ENCODE peak calls at places on chromosomes 2 and 18, in five cellular contexts. One of them, this sample, is unnamed.

GRCh38 chr2:78418041-78418440 is 607.5 kb upstream of the REG3G start:
- DNase-seq in psoas muscle: no peak
- DNase-seq in GM20000: no peak
- DNase-seq in fibroblast of mammary gland: no peak
- DNase-seq in mesothelial cell of epicardium: no peak
- DNase-seq in this sample: peak; percentile 38

GRCh38 chr2:138689705-138690104 is 90.5 kb downstream of the NXPH2 start:
- DNase-seq in GM20000: no peak
- DNase-seq in psoas muscle: no peak
- DNase-seq in fibroblast of mammary gland: no peak
- DNase-seq in mesothelial cell of epicardium: no peak
- DNase-seq in this sample: no peak

GRCh38 chr2:157143901-157144300 is 113.6 kb upstream of the GALNT5 start:
- DNase-seq in GM20000: no peak
- DNase-seq in psoas muscle: no peak
- DNase-seq in mesothelial cell of epicardium: no peak
- DNase-seq in fibroblast of mammary gland: no peak
- DNase-seq in this sample: no peak

GRCh38 chr2:134411828-134412638 is 158.2 kb downstream of the MGAT5 start:
- DNase-seq in mesothelial cell of epicardium: peak; percentile 63
- DNase-seq in psoas muscle: peak; percentile 69
- DNase-seq in fibroblast of mammary gland: peak; percentile 87
- DNase-seq in GM20000: peak; percentile 80
- DNase-seq in this sample: peak; percentile 66

GRCh38 chr2:65782996-65783650 is 350.7 kb upstream of the SPRED2 start:
- DNase-seq in mesothelial cell of epicardium: no peak
- DNase-seq in GM20000: no peak
- DNase-seq in psoas muscle: no peak
- DNase-seq in fibroblast of mammary gland: no peak
- DNase-seq in this sample: peak; percentile 10

GRCh38 chr2:119826370-119826961 is 66.7 kb downstream of the PTPN4 start:
- DNase-seq in fibroblast of mammary gland: peak; percentile 44
- DNase-seq in mesothelial cell of epicardium: no peak
- DNase-seq in psoas muscle: no peak
- DNase-seq in GM20000: peak; percentile 28
- DNase-seq in this sample: peak; percentile 51

GRCh38 chr2:144835634-144836351 is 315.9 kb upstream of the ZEB2 start:
- DNase-seq in mesothelial cell of epicardium: no peak
- DNase-seq in fibroblast of mammary gland: peak; percentile 46
- DNase-seq in GM20000: no peak
- DNase-seq in psoas muscle: no peak
- DNase-seq in this sample: peak; percentile 59

GRCh38 chr2:160322320-160322719 is 122.2 kb upstream of the ITGB6 start:
- DNase-seq in mesothelial cell of epicardium: no peak
- DNase-seq in fibroblast of mammary gland: no peak
- DNase-seq in GM20000: no peak
- DNase-seq in psoas muscle: no peak
- DNase-seq in this sample: no peak

GRCh38 chr2:142629193-142629592 is 248.3 kb upstream of the KYNU start:
- DNase-seq in mesothelial cell of epicardium: no peak
- DNase-seq in fibroblast of mammary gland: no peak
- DNase-seq in GM20000: no peak
- DNase-seq in psoas muscle: no peak
- DNase-seq in this sample: no peak

GRCh38 chr2:1986598-1986997 is 242.3 kb upstream of the PXDN start:
- DNase-seq in psoas muscle: no peak
- DNase-seq in mesothelial cell of epicardium: no peak
- DNase-seq in fibroblast of mammary gland: no peak
- DNase-seq in GM20000: no peak
- DNase-seq in this sample: no peak

GRCh38 chr2:109482371-109482841 is 131.4 kb downstream of the SEPTIN10 start:
- DNase-seq in fibroblast of mammary gland: no peak
- DNase-seq in GM20000: no peak
- DNase-seq in mesothelial cell of epicardium: no peak
- DNase-seq in psoas muscle: no peak
- DNase-seq in this sample: no peak

GRCh38 chr2:8447610-8448221 is 234.1 kb upstream of the ID2 start:
- DNase-seq in GM20000: no peak
- DNase-seq in fibroblast of mammary gland: peak; percentile 74
- DNase-seq in mesothelial cell of epicardium: peak; percentile 10
- DNase-seq in psoas muscle: no peak
- DNase-seq in this sample: peak; percentile 55

GRCh38 chr18:55301196-55301540 is 286.8 kb downstream of the TCF4 start:
- DNase-seq in fibroblast of mammary gland: peak; percentile 47
- DNase-seq in mesothelial cell of epicardium: no peak
- DNase-seq in GM20000: no peak
- DNase-seq in psoas muscle: no peak
- DNase-seq in this sample: no peak

GRCh38 chr2:201071305-201072200 is at the start of the genes HYCC2 and NDUFB3:
- DNase-seq in GM20000: peak; percentile 95
- DNase-seq in fibroblast of mammary gland: peak; percentile 92
- DNase-seq in mesothelial cell of epicardium: peak; percentile 93
- DNase-seq in psoas muscle: peak; percentile 95
- DNase-seq in this sample: peak; percentile 93
- TF ChIP-seq CTCF in GM20000: no peak
- TF ChIP-seq CTCF in fibroblast of mammary gland: peak; percentile 11
- TF ChIP-seq CTCF in mesothelial cell of epicardium: no peak
- TF ChIP-seq CTCF in psoas muscle: peak; percentile 36
- TF ChIP-seq CTCF in this sample: no peak

DNA sequence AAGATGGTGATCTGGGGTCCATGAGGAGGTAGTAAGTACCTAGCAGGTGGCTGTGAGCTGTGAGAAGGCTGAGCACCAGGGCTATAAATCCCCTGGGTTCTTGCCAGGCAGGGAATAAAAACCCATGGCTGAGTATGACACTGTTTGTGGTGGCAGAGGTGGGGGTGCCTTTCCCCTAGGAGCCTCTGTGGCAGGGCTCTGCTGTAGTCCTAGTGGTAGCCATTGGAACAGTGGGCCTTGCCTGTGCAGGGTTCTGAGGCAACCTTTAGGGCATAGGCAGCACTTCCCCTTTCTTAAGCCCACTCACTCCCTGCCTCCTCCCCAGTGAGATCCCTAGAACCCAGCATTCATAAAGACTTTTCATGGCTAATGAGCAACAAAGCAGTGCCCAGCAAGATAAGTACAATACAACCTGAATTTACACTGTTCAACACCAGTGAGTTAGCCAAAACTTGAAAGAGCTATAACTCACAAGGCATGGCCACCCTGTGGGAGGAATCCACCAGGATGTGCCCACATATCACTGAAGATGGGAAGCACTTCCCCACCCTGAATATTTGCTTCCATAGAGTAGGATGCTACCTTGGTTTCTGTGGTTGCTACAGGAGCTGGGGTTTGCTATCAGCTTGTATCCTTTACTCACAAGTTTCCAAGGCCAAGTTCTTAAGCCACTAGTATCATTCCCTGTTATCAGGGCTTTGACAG is 100.9 kb upstream of the NEUROD1 start:
- DNase-seq in fibroblast of mammary gland: no peak
- DNase-seq in psoas muscle: no peak
- DNase-seq in GM20000: no peak
- DNase-seq in mesothelial cell of epicardium: no peak
- DNase-seq in this sample: no peak
- TF ChIP-seq CTCF in fibroblast of mammary gland: no peak
- TF ChIP-seq CTCF in psoas muscle: no peak
- TF ChIP-seq CTCF in GM20000: no peak
- TF ChIP-seq CTCF in mesothelial cell of epicardium: no peak
- TF ChIP-seq CTCF in this sample: no peak

DNA sequence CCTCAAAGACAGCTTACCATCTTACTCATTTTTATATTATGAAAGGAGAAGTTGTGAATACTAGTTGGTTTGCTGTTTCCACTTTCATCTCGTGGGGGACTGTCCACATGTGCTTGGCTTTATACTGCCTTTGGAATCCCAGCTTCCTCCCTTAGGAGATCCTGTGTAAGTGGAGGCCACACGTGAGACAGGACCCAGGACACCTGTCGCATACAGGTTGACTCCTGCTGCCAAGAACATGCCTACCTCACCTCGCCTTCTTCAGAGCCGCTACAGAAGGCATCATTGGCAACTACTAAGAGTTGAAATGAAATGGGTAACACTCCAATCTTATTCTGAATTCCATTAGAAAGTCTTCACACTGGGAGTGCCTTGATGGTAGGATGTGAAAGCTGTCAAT is 69.3 kb downstream of the PPP4R1 start:
- DNase-seq in fibroblast of mammary gland: no peak
- DNase-seq in GM20000: no peak
- DNase-seq in psoas muscle: no peak
- DNase-seq in mesothelial cell of epicardium: no peak
- DNase-seq in this sample: no peak
- TF ChIP-seq CTCF in fibroblast of mammary gland: no peak
- TF ChIP-seq CTCF in GM20000: no peak
- TF ChIP-seq CTCF in psoas muscle: no peak
- TF ChIP-seq CTCF in mesothelial cell of epicardium: no peak
- TF ChIP-seq CTCF in this sample: no peak

DNA sequence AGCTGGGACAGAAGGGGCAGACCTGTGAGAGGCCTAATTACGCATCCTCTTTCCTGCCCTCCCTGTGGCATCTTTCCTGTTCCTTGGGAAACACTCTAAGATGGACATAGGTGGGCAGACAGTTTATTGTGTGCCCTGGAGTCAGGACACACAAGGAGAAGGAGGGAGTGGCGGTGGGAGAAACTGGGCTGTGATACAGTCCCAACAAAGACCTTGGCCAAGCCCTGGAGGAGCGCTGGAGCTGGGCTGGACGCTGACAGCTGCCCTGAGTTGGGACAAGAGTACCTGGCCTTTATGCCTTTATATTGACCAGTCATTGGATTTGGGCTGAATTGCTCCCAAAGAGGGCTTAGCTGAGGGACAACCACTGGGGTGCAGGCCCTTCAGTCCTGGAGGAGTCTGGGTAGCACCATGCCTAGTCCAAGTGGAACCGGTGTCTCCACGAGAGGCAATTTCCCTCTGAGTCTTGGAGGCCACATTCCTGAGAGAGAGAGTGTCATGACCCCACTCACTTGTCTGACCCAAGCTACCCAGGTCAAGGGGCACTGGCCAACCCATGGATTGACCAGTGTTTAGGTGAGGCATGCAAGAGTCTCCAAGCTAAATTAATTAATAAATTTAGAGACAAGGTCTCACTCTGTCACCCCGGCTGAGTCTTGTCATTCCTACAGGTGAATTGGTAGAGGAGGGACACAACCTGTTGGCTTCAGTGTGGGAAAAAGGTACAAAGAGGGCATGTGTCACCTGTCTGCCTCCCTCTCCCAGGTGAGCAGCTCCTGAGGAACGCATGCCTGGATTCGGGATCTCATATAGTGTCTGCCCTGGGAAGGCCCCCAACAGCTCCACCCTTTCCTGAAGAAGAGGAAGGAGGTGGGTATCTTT is 107.1 kb upstream of the ST3GAL5 start:
- DNase-seq in GM20000: no peak
- DNase-seq in mesothelial cell of epicardium: no peak
- DNase-seq in fibroblast of mammary gland: no peak
- DNase-seq in psoas muscle: no peak
- DNase-seq in this sample: no peak
- TF ChIP-seq CTCF in GM20000: no peak
- TF ChIP-seq CTCF in mesothelial cell of epicardium: no peak
- TF ChIP-seq CTCF in fibroblast of mammary gland: no peak
- TF ChIP-seq CTCF in psoas muscle: no peak
- TF ChIP-seq CTCF in this sample: no peak

GRCh38 chr2:121241466-121241865 is 43.5 kb downstream of the TFCP2L1 start:
- DNase-seq in fibroblast of mammary gland: no peak
- DNase-seq in mesothelial cell of epicardium: no peak
- DNase-seq in GM20000: no peak
- DNase-seq in psoas muscle: no peak
- DNase-seq in this sample: no peak

GRCh38 chr2:121239471-121239870 is 45.5 kb downstream of the TFCP2L1 start:
- DNase-seq in psoas muscle: no peak
- DNase-seq in mesothelial cell of epicardium: no peak
- DNase-seq in GM20000: no peak
- DNase-seq in fibroblast of mammary gland: no peak
- DNase-seq in this sample: no peak

GRCh38 chr2:121238828-121239227 is 46.2 kb downstream of the TFCP2L1 start:
- DNase-seq in fibroblast of mammary gland: no peak
- DNase-seq in mesothelial cell of epicardium: no peak
- DNase-seq in psoas muscle: peak; percentile 15
- DNase-seq in GM20000: no peak
- DNase-seq in this sample: no peak

GRCh38 chr2:121240436-121240835 is 44.6 kb downstream of the TFCP2L1 start:
- DNase-seq in mesothelial cell of epicardium: no peak
- DNase-seq in fibroblast of mammary gland: no peak
- DNase-seq in GM20000: no peak
- DNase-seq in psoas muscle: no peak
- DNase-seq in this sample: no peak

GRCh38 chr2:121239969-121240368 is 45.0 kb downstream of the TFCP2L1 start:
- DNase-seq in fibroblast of mammary gland: no peak
- DNase-seq in psoas muscle: no peak
- DNase-seq in GM20000: no peak
- DNase-seq in mesothelial cell of epicardium: no peak
- DNase-seq in this sample: no peak
- TF ChIP-seq CTCF in fibroblast of mammary gland: no peak
- TF ChIP-seq CTCF in psoas muscle: no peak
- TF ChIP-seq CTCF in GM20000: no peak
- TF ChIP-seq CTCF in mesothelial cell of epicardium: no peak
- TF ChIP-seq CTCF in this sample: no peak

GRCh38 chr18:45895339-45895738 is 69.9 kb downstream of the SIGLEC15 start:
- DNase-seq in psoas muscle: no peak
- DNase-seq in GM20000: no peak
- DNase-seq in mesothelial cell of epicardium: no peak
- DNase-seq in fibroblast of mammary gland: no peak
- DNase-seq in this sample: no peak
- TF ChIP-seq CTCF in psoas muscle: no peak
- TF ChIP-seq CTCF in GM20000: no peak
- TF ChIP-seq CTCF in mesothelial cell of epicardium: no peak
- TF ChIP-seq CTCF in fibroblast of mammary gland: no peak
- TF ChIP-seq CTCF in this sample: no peak

DNA sequence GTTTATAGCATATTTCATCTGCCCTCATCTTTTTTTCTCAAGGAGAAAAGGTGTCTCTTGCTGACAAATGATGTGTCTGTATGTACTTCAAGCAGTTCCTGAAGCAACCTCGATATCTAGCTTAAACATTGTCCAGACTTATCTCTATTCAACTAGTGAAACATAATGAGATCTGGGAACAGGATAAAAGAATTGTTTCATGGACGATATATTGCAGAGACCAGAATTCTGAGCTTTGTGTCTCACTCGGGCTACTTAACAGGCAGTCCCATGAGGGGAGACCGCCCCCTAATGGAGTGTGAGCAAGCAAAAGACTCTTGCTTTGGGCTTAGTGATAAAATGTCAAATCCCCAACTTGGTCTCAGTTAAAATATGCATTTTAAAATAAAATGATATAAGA is 929.2 kb upstream of the SOX11 start:
- DNase-seq in mesothelial cell of epicardium: peak; percentile 67
- DNase-seq in psoas muscle: no peak
- DNase-seq in GM20000: no peak
- DNase-seq in fibroblast of mammary gland: no peak
- DNase-seq in this sample: peak; percentile 50
- TF ChIP-seq CTCF in mesothelial cell of epicardium: peak; percentile 55
- TF ChIP-seq CTCF in psoas muscle: no peak
- TF ChIP-seq CTCF in GM20000: no peak
- TF ChIP-seq CTCF in fibroblast of mammary gland: no peak
- TF ChIP-seq CTCF in this sample: peak; percentile 64